ENCODE peak calls at places on chromosomes 6 and 20, in nine cellular contexts. Y is brain microvascular endothelial cell, F is Peyer's patch, O is fibroblast of pulmonary artery, K is choroid plexus epithelial cell, X is endodermal cell, Q is astrocyte, N is NB4, H is mucosa of descending colon. A is an unnamed sample.

GRCh38 chr20:48421547-48421946 is 406.3 kb downstream of the PREX1 start:
- DNase-seq in Y (no peak), F (no peak), O (no peak), K (no peak), X (no peak), Q (no peak), N (no peak), H (no peak), A (no peak)

GRCh38 chr6:26327450-26328264 is 37.3 kb upstream of the BTN3A2 start:
- DNase-seq in Y (peak; percentile 85), F (no peak), O (peak; percentile 80), K (peak; percentile 78), X (peak; percentile 93), Q (peak; percentile 61), N (peak; percentile 80), H (no peak), A (peak; percentile 85)

GRCh38 chr6:34901930-34902329 is 12.9 kb downstream of the ANKS1A start:
- DNase-seq in Y (peak; percentile 34), F (no peak), O (peak; percentile 37), K (peak; percentile 80), X (no peak), Q (peak; percentile 69), N (no peak), H (no peak), A (peak; percentile 76)

GRCh38 chr6:3835055-3835731 is 14.0 kb upstream of the FAM50B start:
- DNase-seq in Y (no peak), F (no peak), O (peak; percentile 55), K (peak; percentile 47), X (no peak), Q (no peak), N (no peak), H (no peak), A (peak; percentile 65)

GRCh38 chr20:11917663-11918062 is at the start of gene BTBD3:
- DNase-seq in Y (peak; percentile 51), F (peak; percentile 17), O (peak; percentile 77), K (peak; percentile 86), X (no peak), Q (peak; percentile 73), N (no peak), H (no peak), A (peak; percentile 78)

GRCh38 chr20:47875302-47876025 is 90.2 kb upstream of the SULF2 start:
- DNase-seq in Y (peak; percentile 18), F (no peak), O (peak; percentile 50), K (peak; percentile 65), X (no peak), Q (peak; percentile 79), N (no peak), H (no peak), A (no peak)

GRCh38 chr20:38199506-38200390 is 34.7 kb upstream of the TGM2 start:
- DNase-seq in Y (no peak), F (no peak), O (peak; percentile 19), K (peak; percentile 67), X (peak; percentile 23), Q (peak; percentile 81), N (no peak), H (no peak), A (no peak)

GRCh38 chr6:78324213-78324612 is 543.1 kb upstream of the IRAK1BP1 start:
- DNase-seq in Y (peak; percentile 47), F (no peak), O (no peak), K (peak; percentile 70), X (no peak), Q (peak; percentile 25), N (peak; percentile 32), H (no peak), A (no peak)

GRCh38 chr6:98514073-98514720 is 320.2 kb upstream of the POU3F2 start:
- DNase-seq in Y (no peak), F (no peak), O (no peak), K (no peak), X (no peak), Q (no peak), N (no peak), H (no peak), A (no peak)

GRCh38 chr6:105982761-105983600 is 103.2 kb upstream of the PRDM1 start:
- DNase-seq in Y (no peak), F (no peak), O (no peak), K (no peak), X (no peak), Q (no peak), N (no peak), H (no peak), A (no peak)

GRCh38 chr6:15303920-15304291 is 58.0 kb downstream of the JARID2 start:
- DNase-seq in Y (no peak), F (no peak), O (no peak), K (no peak), X (no peak), Q (no peak), N (no peak), H (no peak), A (no peak)

GRCh38 chr6:34179106-34179720 is 33.3 kb upstream of the GRM4 start:
- DNase-seq in Y (no peak), F (peak; percentile 11), O (no peak), K (no peak), X (peak; percentile 57), Q (no peak), N (no peak), H (no peak), A (no peak)

GRCh38 chr6:34813028-34813742 is 21.3 kb downstream of the BLTP3A start:
- DNase-seq in Y (no peak), F (no peak), O (no peak), K (no peak), X (no peak), Q (no peak), N (no peak), H (no peak), A (no peak)

GRCh38 chr6:158970640-158971291 is 29.2 kb downstream of the RSPH3 start:
- DNase-seq in Y (no peak), F (no peak), O (no peak), K (no peak), X (peak; percentile 42), Q (no peak), N (no peak), H (no peak), A (peak; percentile 40)

GRCh38 chr6:111921108-111921507 is 47.9 kb upstream of the FYN start:
- DNase-seq in Y (no peak), F (no peak), O (no peak), K (no peak), X (peak; percentile 52), Q (no peak), N (no peak), H (no peak), A (no peak)

GRCh38 chr6:143260857-143261256 is 189.6 kb downstream of the ADAT2 start:
- DNase-seq in Y (peak; percentile 28), F (no peak), O (no peak), K (peak; percentile 6), X (no peak), Q (peak; percentile 42), N (no peak), H (no peak), A (no peak)

GRCh38 chr6:163670283-163670682 is 255.8 kb downstream of the QKI start:
- DNase-seq in Y (no peak), F (no peak), O (no peak), K (no peak), X (no peak), Q (no peak), N (no peak), H (no peak), A (no peak)

GRCh38 chr6:13922750-13923149 is 2.0 kb upstream of the RNF182 start:
- DNase-seq in Y (no peak), F (no peak), O (no peak), K (no peak), X (no peak), Q (no peak), N (no peak), H (no peak), A (no peak)

GRCh38 chr20:44137210-44137781 is 49.7 kb downstream of the JPH2 start:
- DNase-seq in Y (no peak), F (no peak), O (peak; percentile 53), K (peak; percentile 25), X (peak; percentile 94), Q (peak; percentile 77), N (no peak), H (no peak), A (peak; percentile 25)

GRCh38 chr6:107179004-107179403 is 63.7 kb upstream of the BEND3 start:
- DNase-seq in Y (peak; percentile 27), F (no peak), O (peak; percentile 43), K (peak; percentile 61), X (no peak), Q (no peak), N (peak; percentile 60), H (no peak), A (peak; percentile 22)
- TF ChIP-seq CTCF in Y (peak; percentile 53), F (no peak), O (peak; percentile 35), K (peak; percentile 57), X (peak; percentile 65), Q (peak; percentile 20), N (peak; percentile 40), H (no peak), A (no peak)

DNA sequence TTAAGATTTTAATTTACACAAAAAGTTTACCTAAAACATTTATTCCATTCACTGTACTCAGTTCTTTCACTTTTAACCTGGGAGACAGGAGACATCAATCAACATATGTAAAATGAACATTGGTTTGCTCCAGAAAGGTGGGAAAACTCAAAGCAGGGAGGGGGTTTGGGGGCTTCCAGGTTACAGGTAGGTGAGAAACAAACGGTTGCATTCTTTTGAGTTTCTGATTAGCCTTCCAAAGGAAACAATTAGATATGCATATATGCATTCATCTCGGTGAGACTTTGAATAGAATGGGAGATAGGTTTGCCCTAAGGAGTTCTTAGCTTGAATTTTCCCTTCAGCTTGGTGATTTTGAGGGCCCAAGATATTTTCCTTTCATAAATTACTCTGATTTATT is 38.2 kb upstream of the HDAC2 start:
- DNase-seq in Y (no peak), F (no peak), O (no peak), K (no peak), X (peak; percentile 62), Q (no peak), N (no peak), H (no peak), A (no peak)
- H3K4me3 ChIP-seq in Y (no peak overlapping the region), F (no peak overlapping the region), O (no peak overlapping the region), K (no peak overlapping the region), X (no peak overlapping the region), Q (no peak overlapping the region), N (no peak overlapping the region), H (no peak overlapping the region), A (no peak overlapping the region)

GRCh38 chr6:151430886-151431285 is 21.0 kb downstream of the RMND1 start:
- DNase-seq in Y (no peak), F (no peak), O (no peak), K (peak; percentile 30), X (no peak), Q (no peak), N (peak; percentile 25), H (no peak), A (no peak)
- TF ChIP-seq CTCF in Y (peak; percentile 19), F (no peak), O (peak; percentile 3), K (peak; percentile 24), X (peak; percentile 62), Q (peak; percentile 3), N (peak; percentile 11), H (no peak), A (no peak)

GRCh38 chr6:19311786-19312185 is 525.4 kb upstream of the ID4 start:
- DNase-seq in Y (no peak), F (no peak), O (no peak), K (peak; percentile 19), X (peak; percentile 64), Q (no peak), N (no peak), H (no peak), A (no peak)
- H3K4me3 ChIP-seq in Y (no peak overlapping the region), F (no peak overlapping the region), O (no peak overlapping the region), K (no peak overlapping the region), X (peak overlapping the region; percentile 72), Q (no peak overlapping the region), N (no peak overlapping the region), H (no peak overlapping the region), A (no peak overlapping the region)

GRCh38 chr6:168050861-168051586 is 28.0 kb downstream of the FRMD1 start:
- DNase-seq in Y (no peak), F (no peak), O (peak; percentile 29), K (peak; percentile 55), X (peak; percentile 73), Q (no peak), N (no peak), H (peak; percentile 44), A (no peak)
- TF ChIP-seq CTCF in Y (peak; percentile 53), F (no peak), O (peak; percentile 17), K (peak; percentile 62), X (peak; percentile 67), Q (no peak), N (no peak), H (no peak), A (no peak)